ENCODE peak calls at places on chromosomes 5 and 9, in seven cellular contexts. B, I, Y, H, M, F and X are unnamed samples.

GRCh38 chr9:347667-348292 is 133.1 kb downstream of the DOCK8 start:
- DNase-seq in B (peak; percentile 17), I (no peak), Y (no peak), H (peak; percentile 29), M (peak; percentile 41), F (peak; percentile 5), X (peak; percentile 35)

GRCh38 chr5:103428411-103428871 is 134.1 kb downstream of the NUDT12 start:
- DNase-seq in B (no peak), I (no peak), Y (no peak), H (peak; percentile 27), M (peak; percentile 86), F (no peak), X (no peak)

GRCh38 chr9:5549671-5550650 is 39.6 kb downstream of the PDCD1LG2 start:
- DNase-seq in B (no peak), I (no peak), Y (no peak), H (no peak), M (peak; percentile 70), F (no peak), X (no peak)

GRCh38 chr9:35726876-35727438 is 5.0 kb downstream of the TLN1 start:
- DNase-seq in B (no peak), I (no peak), Y (no peak), H (peak; percentile 35), M (peak; percentile 51), F (no peak), X (no peak)

GRCh38 chr9:92759990-92760893 is 4.4 kb downstream of the BICD2 start:
- DNase-seq in B (no peak), I (no peak), Y (no peak), H (no peak), M (no peak), F (no peak), X (no peak)

GRCh38 chr9:93092171-93092991 is 3.6 kb upstream of the CARD19 start:
- DNase-seq in B (no peak), I (no peak), Y (no peak), H (no peak), M (no peak), F (no peak), X (no peak)

GRCh38 chr9:136485049-136485647 is 2.3 kb upstream of the SEC16A start:
- DNase-seq in B (peak; percentile 57), I (peak; percentile 49), Y (no peak), H (peak; percentile 72), M (peak; percentile 61), F (peak; percentile 81), X (peak; percentile 81)

GRCh38 chr9:106486685-106487084 is 376.3 kb upstream of the ZNF462 start:
- DNase-seq in B (no peak), I (no peak), Y (no peak), H (no peak), M (no peak), F (no peak), X (no peak)

GRCh38 chr9:83125671-83126070 is 62.7 kb upstream of the RASEF start:
- DNase-seq in B (no peak), I (no peak), Y (no peak), H (no peak), M (no peak), F (no peak), X (no peak)

GRCh38 chr5:159533197-159533596 is 202.9 kb upstream of the IL12B start:
- DNase-seq in B (no peak), I (no peak), Y (no peak), H (no peak), M (peak; percentile 72), F (no peak), X (peak; percentile 61)

GRCh38 chr5:178413992-178414391 is 176.2 kb downstream of the COL23A1 start:
- DNase-seq in B (no peak), I (no peak), Y (no peak), H (no peak), M (no peak), F (peak; percentile 20), X (no peak)

GRCh38 chr9:89759563-89759962 is 154.8 kb downstream of the GADD45G start:
- DNase-seq in B (no peak), I (no peak), Y (no peak), H (no peak), M (no peak), F (no peak), X (no peak)

GRCh38 chr5:32934529-32934928 is 223.4 kb downstream of the NPR3 start:
- DNase-seq in B (no peak), I (no peak), Y (no peak), H (no peak), M (no peak), F (no peak), X (no peak)

GRCh38 chr5:27906911-27907590 is 868.7 kb upstream of the CDH9 start:
- DNase-seq in B (no peak), I (no peak), Y (no peak), H (peak; percentile 1), M (no peak), F (no peak), X (peak; percentile 28)

GRCh38 chr5:43042626-43043399 is 2.7 kb upstream of the ANXA2R start:
- DNase-seq in B (peak; percentile 37), I (no peak), Y (peak; percentile 55), H (no peak), M (peak; percentile 70), F (peak; percentile 35), X (no peak)
- TF ChIP-seq RFX5 in B (no peak), I (no peak), Y (no peak), H (no peak), M (no peak), F (no peak), X (no peak)

GRCh38 chr9:86839522-86839921 is 107.8 kb downstream of the GAS1 start:
- DNase-seq in B (no peak), I (no peak), Y (no peak), H (no peak), M (no peak), F (no peak), X (no peak)

GRCh38 chr9:86836797-86837196 is 110.5 kb downstream of the GAS1 start:
- DNase-seq in B (no peak), I (no peak), Y (peak; percentile 28), H (no peak), M (no peak), F (no peak), X (no peak)

GRCh38 chr9:86838883-86839497 is 108.3 kb downstream of the GAS1 start:
- DNase-seq in B (no peak), I (no peak), Y (no peak), H (no peak), M (no peak), F (no peak), X (no peak)

GRCh38 chr9:86842573-86842972 is 104.7 kb downstream of the GAS1 start:
- DNase-seq in B (no peak), I (no peak), Y (no peak), H (no peak), M (no peak), F (no peak), X (no peak)

DNA sequence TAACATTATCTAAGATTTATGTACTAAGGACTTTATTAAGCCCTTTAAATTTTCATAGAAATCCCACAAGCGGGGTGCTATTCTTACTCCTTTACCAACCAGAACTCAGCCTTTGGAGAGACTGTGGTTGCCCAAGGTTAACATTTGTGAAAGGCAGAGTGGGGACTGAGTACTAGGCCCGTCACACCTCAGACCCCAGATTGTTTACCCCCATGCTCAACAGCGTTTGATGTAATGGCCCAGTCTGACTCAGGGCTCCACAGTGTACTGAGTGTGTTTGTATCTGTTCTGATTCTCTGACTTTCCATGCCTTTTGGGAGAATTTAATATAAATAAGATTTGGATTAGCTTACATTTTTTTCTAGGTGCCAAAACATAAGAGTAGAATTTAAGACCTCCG is 110.0 kb downstream of the GAS1 start:
- DNase-seq in B (no peak), I (no peak), Y (no peak), H (no peak), M (no peak), F (no peak), X (no peak)
- H3K4me1 ChIP-seq in B (no peaks in the 10 kb centered on the region), I (no peaks in the 10 kb centered on the region), Y (no peaks in the 10 kb centered on the region), H (no peaks in the 10 kb centered on the region), M (no peaks in the 10 kb centered on the region), F (no peaks in the 10 kb centered on the region), X (no peaks in the 10 kb centered on the region)

GRCh38 chr9:16813838-16814237 is 56.6 kb downstream of the BNC2 start:
- DNase-seq in B (no peak), I (no peak), Y (no peak), H (no peak), M (no peak), F (no peak), X (no peak)

GRCh38 chr9:16816006-16816405 is 54.5 kb downstream of the BNC2 start:
- DNase-seq in B (no peak), I (no peak), Y (no peak), H (no peak), M (no peak), F (no peak), X (no peak)

GRCh38 chr9:16809912-16810610 is 60.4 kb downstream of the BNC2 start:
- DNase-seq in B (no peak), I (peak; percentile 96), Y (no peak), H (no peak), M (no peak), F (no peak), X (no peak)

GRCh38 chr9:16815042-16815441 is 55.4 kb downstream of the BNC2 start:
- DNase-seq in B (no peak), I (no peak), Y (no peak), H (no peak), M (no peak), F (no peak), X (no peak)

DNA sequence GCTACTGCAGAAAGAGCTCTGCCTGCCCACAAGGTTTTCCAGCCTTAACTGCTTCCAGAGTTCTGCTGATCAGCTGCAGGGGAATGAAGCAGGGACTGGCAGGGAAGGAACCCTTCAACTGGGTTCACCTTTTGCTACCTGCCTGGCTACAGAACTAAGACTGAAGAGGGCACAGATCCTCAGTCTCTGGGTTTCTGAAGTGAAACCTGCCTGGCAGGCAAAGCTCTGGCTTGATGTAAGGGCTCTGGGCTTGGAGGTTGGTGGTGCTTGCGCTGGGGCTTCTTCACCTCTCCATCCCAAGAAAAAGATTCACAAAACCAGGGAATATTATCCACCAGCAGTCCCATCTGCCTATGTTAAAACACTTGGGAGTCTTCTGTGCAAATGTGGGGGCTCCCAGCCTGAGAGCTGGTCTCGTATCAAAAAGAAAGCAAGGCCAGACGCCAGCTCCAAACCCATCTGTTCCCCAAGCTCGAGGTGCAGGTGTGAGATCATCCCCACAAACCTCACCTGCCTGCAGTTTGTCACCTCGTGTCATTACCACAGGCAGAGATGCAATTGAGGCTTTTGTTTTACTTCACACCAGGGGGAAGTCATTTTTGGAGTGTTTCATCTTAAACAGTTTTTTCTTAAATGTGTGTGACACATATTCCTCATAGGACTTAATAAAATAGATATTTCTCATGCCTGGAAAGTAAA is 58.3 kb downstream of the BNC2 start:
- DNase-seq in B (no peak), I (no peak), Y (no peak), H (no peak), M (no peak), F (no peak), X (no peak)
- TF ChIP-seq RFX5 in B (no peak), I (no peak), Y (no peak), H (no peak), M (no peak), F (no peak), X (no peak)

GRCh38 chr9:21119093-21119770 is 22.4 kb downstream of the IFNW1 start:
- DNase-seq in B (no peak), I (no peak), Y (no peak), H (no peak), M (no peak), F (no peak), X (no peak)
- H3K4me1 ChIP-seq in B (no peaks in the 10 kb centered on the region), I (no peaks in the 10 kb centered on the region), Y (peaks cover 10% of the 10 kb centered on the region), H (no peaks in the 10 kb centered on the region), M (no peaks in the 10 kb centered on the region), F (no peaks in the 10 kb centered on the region), X (no peaks in the 10 kb centered on the region)

GRCh38 chr9:135340143-135340655 is 139.4 kb upstream of the PPP1R26 start:
- DNase-seq in B (no peak), I (peak; percentile 71), Y (no peak), H (no peak), M (no peak), F (no peak), X (no peak)
- TF ChIP-seq RFX5 in B (no peak), I (no peak), Y (no peak), H (no peak), M (no peak), F (no peak), X (no peak)